ENCODE peak calls at places on chromosomes 5 and 9, in five cellular contexts. E, O, M, V and J are unnamed samples.

GRCh38 chr5:141598389-141599360 is 20.1 kb downstream of the DIAPH1 start:
- DNase-seq in E (no peak), O (no peak), M (no peak), V (no peak), J (peak; percentile 59)

GRCh38 chr9:121278535-121279169 is 10.7 kb downstream of the GSN start:
- DNase-seq in E (peak; percentile 98), O (peak; percentile 84), M (peak; percentile 73), V (peak; percentile 80), J (peak; percentile 90)

GRCh38 chr5:1526681-1527131 is 2.9 kb upstream of the LPCAT1 start:
- DNase-seq in E (no peak), O (no peak), M (no peak), V (peak; percentile 38), J (peak; percentile 64)

GRCh38 chr5:501040-501832 is 23.0 kb downstream of the SLC9A3 start:
- DNase-seq in E (no peak), O (no peak), M (no peak), V (no peak), J (no peak)

GRCh38 chr5:58999804-59000595 is 417.1 kb downstream of the RAB3C start:
- DNase-seq in E (no peak), O (no peak), M (peak; percentile 86), V (no peak), J (peak; percentile 45)

GRCh38 chr5:106093149-106093548 is 1577.6 kb downstream of the EFNA5 start:
- DNase-seq in E (no peak), O (no peak), M (no peak), V (no peak), J (no peak)

GRCh38 chr5:177523711-177524538 is 7.2 kb upstream of the DDX41 start:
- DNase-seq in E (no peak), O (no peak), M (no peak), V (peak; percentile 44), J (no peak)

GRCh38 chr9:38068616-38068865 is 486 bp downstream of the SHB start:
- DNase-seq in E (no peak), O (peak; percentile 47), M (no peak), V (no peak), J (peak; percentile 79)

GRCh38 chr9:135960328-135961276 is 571 bp downstream of the UBAC1 start:
- DNase-seq in E (no peak), O (peak; percentile 36), M (no peak), V (peak; percentile 67), J (peak; percentile 52)

GRCh38 chr5:17241635-17242034 is 24.2 kb downstream of the BASP1 start:
- DNase-seq in E (no peak), O (no peak), M (no peak), V (no peak), J (no peak)

GRCh38 chr9:111902396-111903147 is 6.0 kb downstream of the UGCG start:
- DNase-seq in E (no peak), O (peak; percentile 81), M (no peak), V (no peak), J (no peak)

GRCh38 chr5:43772601-43773031 is 169.6 kb downstream of the NNT start:
- DNase-seq in E (peak; percentile 20), O (no peak), M (peak; percentile 65), V (no peak), J (no peak)

GRCh38 chr5:169450464-169450863 is 133.1 kb upstream of the SPDL1 start:
- DNase-seq in E (no peak), O (no peak), M (no peak), V (no peak), J (no peak)
- H3K27ac ChIP-seq in E (no peak overlapping the region), O (no peak overlapping the region), M (no peak overlapping the region), V (no peak overlapping the region), J (no peak overlapping the region)

GRCh38 chr9:123990427-123990826 is 21.1 kb upstream of the LHX2 start:
- DNase-seq in E (no peak), O (no peak), M (peak; percentile 68), V (no peak), J (no peak)
- H3K27ac ChIP-seq in E (no peak overlapping the region), O (no peak overlapping the region), M (no peak overlapping the region), V (no peak overlapping the region), J (no peak overlapping the region)

GRCh38 chr9:109499631-109500120 is 1.6 kb upstream of the PTPN3 start:
- DNase-seq in E (no peak), O (peak; percentile 61), M (no peak), V (peak; percentile 84), J (no peak)

GRCh38 chr9:109499061-109499630 is 1.0 kb upstream of the PTPN3 start:
- DNase-seq in E (no peak), O (peak; percentile 5), M (no peak), V (no peak), J (no peak)

GRCh38 chr9:109498195-109499060 is at the start of gene PTPN3:
- DNase-seq in E (no peak), O (peak; percentile 33), M (no peak), V (no peak), J (no peak)

GRCh38 chr9:109497193-109498165 is 628 bp downstream of the PTPN3 start:
- DNase-seq in E (no peak), O (peak; percentile 70), M (no peak), V (no peak), J (no peak)

DNA sequence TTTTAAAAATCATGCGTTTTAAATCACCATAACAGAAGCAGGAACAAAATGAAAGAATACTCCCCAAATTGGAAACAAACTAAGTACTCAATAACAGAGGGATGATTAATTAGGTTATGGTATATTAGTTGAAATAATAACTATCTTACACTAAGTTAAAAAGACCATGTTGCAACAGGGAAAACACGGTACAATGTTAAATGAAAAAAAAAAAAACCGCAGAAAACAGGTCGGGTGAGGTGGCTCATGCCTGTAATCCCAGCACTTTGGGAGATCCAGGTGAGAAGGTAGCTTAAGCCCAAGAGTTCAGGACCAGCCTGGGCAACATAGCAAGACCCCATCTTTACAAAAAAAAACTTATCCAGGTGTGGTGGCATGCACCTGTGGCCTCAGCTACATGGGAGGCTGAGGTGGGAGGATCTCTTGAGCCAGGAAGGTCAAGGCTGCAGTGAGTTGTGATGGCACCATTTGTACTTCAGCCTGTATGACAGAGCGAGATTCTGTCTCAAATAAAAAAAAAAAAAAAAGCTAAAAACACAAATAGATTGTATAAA is 2.4 kb upstream of the PTPN3 start:
- DNase-seq in E (no peak), O (no peak), M (no peak), V (no peak), J (no peak)
- H3K27ac ChIP-seq in E (no peak overlapping the region), O (no peak overlapping the region), M (no peak overlapping the region), V (no peak overlapping the region), J (no peak overlapping the region)

DNA sequence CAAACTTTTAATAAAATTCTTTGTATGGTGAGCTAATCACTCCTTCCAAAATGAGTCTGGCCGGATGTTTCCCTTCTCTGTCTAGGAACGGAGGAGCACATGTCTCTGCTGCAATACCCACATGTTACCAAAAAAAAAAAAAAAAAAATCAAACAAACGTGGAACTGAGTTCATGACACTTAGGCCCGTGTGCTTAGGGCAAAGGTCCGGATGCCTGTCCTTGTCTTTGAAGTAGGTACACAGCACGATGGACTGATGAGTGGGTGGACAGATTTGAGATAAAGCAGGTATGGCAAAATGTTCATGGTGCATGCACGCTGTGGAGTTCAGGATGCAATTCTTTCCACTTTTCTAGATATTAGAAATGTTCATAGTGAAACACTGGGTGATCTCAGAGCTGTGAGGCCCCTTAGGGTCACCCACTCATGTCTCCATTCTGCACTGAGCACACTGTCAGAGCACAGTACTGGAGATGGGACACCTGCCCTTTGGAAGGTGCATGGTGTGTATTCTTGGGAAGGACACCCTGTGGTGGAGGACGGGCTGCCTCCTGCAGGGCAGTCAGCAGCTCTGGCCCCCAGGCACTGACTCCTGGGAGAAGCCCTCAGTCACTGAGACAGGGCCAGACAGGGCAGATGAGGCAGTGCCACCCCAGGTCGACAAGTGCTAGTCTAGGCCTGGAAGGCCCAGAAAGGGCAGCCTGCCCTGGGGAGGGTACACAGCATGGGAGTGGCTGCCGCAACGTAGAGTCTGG is 43.6 kb downstream of the GADD45G start:
- DNase-seq in E (no peak), O (no peak), M (no peak), V (no peak), J (no peak)
- H3K27ac ChIP-seq in E (no peak overlapping the region), O (no peak overlapping the region), M (no peak overlapping the region), V (no peak overlapping the region), J (no peak overlapping the region)

GRCh38 chr5:172833372-172833690 is 720 bp upstream of the ERGIC1 start:
- DNase-seq in E (no peak), O (no peak), M (no peak), V (no peak), J (no peak)

GRCh38 chr5:172830275-172830799 is 3.7 kb upstream of the ERGIC1 start:
- DNase-seq in E (no peak), O (no peak), M (no peak), V (no peak), J (no peak)

GRCh38 chr5:172828911-172829431 is 5.1 kb upstream of the ERGIC1 start:
- DNase-seq in E (peak; percentile 68), O (no peak), M (peak; percentile 79), V (no peak), J (no peak)

GRCh38 chr5:172832383-172833315 is 1.4 kb upstream of the ERGIC1 start:
- DNase-seq in E (no peak), O (no peak), M (no peak), V (no peak), J (no peak)

DNA sequence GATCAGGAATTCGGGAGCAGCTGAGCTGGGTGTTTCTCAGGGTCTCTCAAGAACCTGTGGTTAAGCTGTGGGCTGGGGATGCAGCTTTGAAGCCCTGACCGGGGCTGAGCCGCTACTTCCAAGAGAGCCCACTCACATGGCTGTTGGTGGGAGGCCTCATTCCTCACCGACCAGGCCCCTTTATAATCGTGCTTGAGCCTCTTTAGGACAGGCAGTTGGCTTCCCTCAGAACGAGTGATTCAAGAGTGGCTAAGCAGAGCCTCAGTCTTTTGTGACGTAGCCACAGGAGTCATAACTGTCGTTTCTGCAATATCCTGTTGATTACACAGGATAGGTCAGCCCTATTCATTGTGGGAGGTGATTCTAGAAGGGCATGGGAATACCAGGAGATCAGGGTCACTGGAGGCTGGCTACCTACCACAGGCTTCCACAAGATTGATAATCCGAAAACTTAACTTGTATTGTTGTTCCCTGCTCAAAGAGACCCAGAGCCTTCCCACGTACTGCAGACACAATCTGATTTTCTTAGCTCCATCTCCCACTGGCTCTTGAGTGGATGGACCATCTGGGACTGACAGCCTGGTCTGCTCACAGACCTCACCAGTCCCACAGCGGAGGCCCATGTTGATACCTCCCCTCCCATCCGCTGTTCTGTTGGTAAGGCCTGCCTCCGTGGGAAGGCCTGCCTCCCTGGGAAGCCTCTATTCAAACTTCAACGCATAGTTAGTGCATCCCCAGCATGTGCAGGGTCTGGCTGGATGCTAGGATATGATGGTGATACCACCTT is 3.0 kb upstream of the ERGIC1 start:
- DNase-seq in E (peak; percentile 90), O (no peak), M (no peak), V (no peak), J (no peak)
- H3K27ac ChIP-seq in E (peak overlapping the region; percentile 80), O (no peak overlapping the region), M (no peak overlapping the region), V (no peak overlapping the region), J (no peak overlapping the region)

DNA sequence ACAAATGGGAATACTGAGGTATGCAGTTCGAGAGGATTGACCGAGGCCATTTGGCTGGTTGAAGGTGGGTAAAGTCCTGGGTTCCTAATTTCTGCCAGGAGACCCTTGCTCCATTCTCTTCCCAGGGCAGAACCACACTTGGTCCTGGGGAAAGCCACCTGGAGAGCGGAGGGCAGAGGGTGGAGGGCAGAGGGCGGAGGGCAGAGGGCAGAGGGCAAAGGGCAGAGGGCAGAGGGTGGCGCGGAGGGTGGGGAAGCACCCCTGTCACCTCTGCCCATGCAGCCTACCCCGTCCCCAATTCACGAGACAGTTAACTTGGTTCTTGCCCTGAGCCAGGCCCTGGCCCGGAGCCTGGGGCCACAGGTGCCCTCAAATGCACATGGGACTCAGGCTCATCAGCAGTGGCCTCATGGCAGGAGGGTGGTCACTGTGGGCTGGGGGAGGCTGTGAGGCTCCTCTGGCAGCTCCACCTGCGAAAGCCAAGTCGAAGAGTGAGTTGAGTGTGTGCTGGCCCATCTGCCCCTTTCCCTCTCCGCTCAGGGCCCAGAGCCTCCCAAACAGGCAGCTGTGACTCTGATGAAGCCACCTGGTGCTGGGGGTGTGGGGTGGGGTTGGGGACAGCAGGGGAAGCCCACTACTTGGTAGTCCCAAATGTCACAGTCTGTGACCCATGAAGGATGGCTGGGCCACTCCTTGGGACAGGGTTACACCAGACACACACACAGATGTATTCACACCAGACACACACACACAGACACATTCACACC is 28.0 kb upstream of the FCN1 start:
- DNase-seq in E (no peak), O (no peak), M (no peak), V (peak; percentile 34), J (no peak)
- H3K27ac ChIP-seq in E (no peak overlapping the region), O (no peak overlapping the region), M (no peak overlapping the region), V (no peak overlapping the region), J (no peak overlapping the region)